ENCODE peak calls at places on chromosomes 1 and 21, in five cellular contexts. R is tibial nerve, E is GM23248, D is mesendoderm, P is thoracic aorta. W is an unnamed sample. For H3K4me1, the result is how much of the 10 kb centered on the place peaks cover.

GRCh38 chr1:175034775-175035174 is 11.6 kb upstream of the MRPS14 start:
- DNase-seq in P (no peak), D (no peak), E (no peak), R (no peak), W (no peak)

GRCh38 chr1:240831922-240832321 is 220.0 kb upstream of the GREM2 start:
- DNase-seq in D (no peak), P (no peak), R (no peak), E (peak), W (no peak)

GRCh38 chr1:67888707-67889106 is 55.4 kb upstream of the GNG12 start:
- DNase-seq in P (no peak), E (peak), D (peak), R (no peak), W (no peak)

GRCh38 chr1:24705260-24706073 is 39.8 kb upstream of the CLIC4 start:
- DNase-seq in P (no peak), D (peak), R (peak), E (peak), W (peak)

GRCh38 chr1:175377394-175377793 is 184.8 kb upstream of the KIAA0040 start:
- DNase-seq in D (no peak), E (no peak), R (no peak), P (no peak), W (no peak)

GRCh38 chr1:41374711-41375110 is 13.5 kb downstream of the FOXO6 start:
- DNase-seq in D (no peak), E (no peak), P (no peak), R (no peak), W (no peak)

GRCh38 chr1:116777831-116778830 is 23.9 kb downstream of the CD2 start:
- DNase-seq in D (no peak), E (peak), P (no peak), R (no peak), W (no peak)

GRCh38 chr1:77281491-77282186 is at the start of gene AK5:
- DNase-seq in P (no peak), R (no peak), E (peak), D (peak), W (peak)

GRCh38 chr1:39722495-39722894 is 16.2 kb upstream of the PPIE start:
- DNase-seq in P (no peak), D (no peak), E (peak), R (no peak), W (no peak)

GRCh38 chr1:4597020-4597419 is 57.4 kb upstream of the AJAP1 start:
- DNase-seq in P (no peak), D (no peak), E (no peak), R (no peak), W (no peak)

GRCh38 chr1:43348809-43349593 is 9.8 kb upstream of the CDC20 start:
- DNase-seq in R (peak), D (peak), E (peak), P (peak), W (peak)

GRCh38 chr1:172268237-172268636 is 152.2 kb upstream of the C1orf105 start:
- DNase-seq in R (no peak), D (no peak), P (no peak), E (peak), W (no peak)

GRCh38 chr1:98005326-98006010 is 84.6 kb upstream of the DPYD start:
- DNase-seq in R (no peak), E (peak), P (no peak), D (no peak), W (no peak)

GRCh38 chr1:156748670-156749428 is 2.6 kb downstream of the HDGF start:
- DNase-seq in E (peak), P (no peak), R (peak), D (peak), W (no peak)

GRCh38 chr1:224182057-224182865 is 779 bp upstream of the DEGS1 start:
- DNase-seq in R (no peak), D (no peak), P (no peak), E (no peak), W (no peak)

GRCh38 chr21:25845729-25846256 is 111.0 kb downstream of the GABPA start:
- DNase-seq in E (peak), D (no peak), R (no peak), P (no peak), W (no peak)

GRCh38 chr1:70855203-70855602 is 192.4 kb downstream of the PTGER3 start:
- DNase-seq in D (no peak), E (no peak), P (no peak), R (no peak), W (no peak)

GRCh38 chr21:22352088-22352487 is 1353.9 kb downstream of the NCAM2 start:
- DNase-seq in P (no peak), E (no peak), D (no peak), R (no peak), W (no peak)

GRCh38 chr1:34695580-34695979 is 59.3 kb upstream of the GJB5 start:
- DNase-seq in R (no peak), E (no peak), P (no peak), D (no peak), W (peak)

GRCh38 chr1:71667224-71667623 is 586.4 kb upstream of the ZRANB2 start:
- DNase-seq in P (no peak), D (no peak), R (peak), E (peak), W (no peak)

GRCh38 chr1:212012034-212012740 is 23.2 kb downstream of the INTS7 start:
- DNase-seq in E (peak), P (peak), D (peak), R (peak), W (peak)

GRCh38 chr1:29736582-29737188 is 500.4 kb downstream of the PTPRU start:
- DNase-seq in P (no peak), E (peak), R (peak), D (peak), W (no peak)

DNA sequence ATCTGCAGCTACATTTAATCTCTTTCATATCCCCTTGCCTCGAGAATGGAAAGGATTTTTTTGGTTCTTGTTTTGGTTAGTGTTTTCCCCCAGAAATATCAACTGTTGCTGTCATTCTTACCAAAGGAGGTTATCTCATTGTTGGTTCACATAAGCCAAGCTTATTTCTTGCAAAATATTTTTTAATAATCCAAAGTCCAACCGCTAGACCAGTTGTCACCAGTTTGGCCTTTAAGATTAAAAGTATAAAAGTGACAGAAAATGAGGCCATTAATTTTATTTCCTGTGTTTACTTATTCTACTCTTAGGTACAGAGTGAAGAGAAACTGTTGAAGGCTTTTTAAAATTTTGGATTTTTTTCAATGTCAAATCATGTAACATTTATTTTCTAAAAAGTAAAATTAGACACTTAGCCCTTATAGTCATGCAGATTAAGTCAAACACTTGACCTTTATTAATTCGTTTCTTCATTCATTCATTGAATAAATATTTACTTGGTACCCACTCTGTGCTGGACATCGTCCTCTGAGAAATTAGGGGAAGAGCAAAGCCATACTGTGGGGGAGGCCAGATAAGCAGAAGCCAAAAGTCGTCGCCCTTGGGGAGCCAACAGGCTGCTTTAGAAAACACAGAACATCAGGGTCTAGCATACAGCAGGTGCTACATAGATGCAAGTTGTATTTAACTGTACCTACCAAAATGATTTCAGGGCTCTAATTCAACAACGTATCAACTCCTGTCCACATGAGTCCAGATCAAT is 66.2 kb upstream of the PROX1 start:
- DNase-seq in R (no peak), D (no peak), E (no peak), P (no peak), W (no peak)
- H3K4me3 ChIP-seq in R (no peak), D (no peak), E (no peak), P (no peak), W (no peak)

GRCh38 chr1:227732586-227733308 is 2.4 kb downstream of the JMJD4 start:
- DNase-seq in E (no peak), R (no peak), P (no peak), D (no peak), W (no peak)
- H3K4me1 ChIP-seq in E (under half), R (half or more), P (half or more), D (under half), W (under half)

DNA sequence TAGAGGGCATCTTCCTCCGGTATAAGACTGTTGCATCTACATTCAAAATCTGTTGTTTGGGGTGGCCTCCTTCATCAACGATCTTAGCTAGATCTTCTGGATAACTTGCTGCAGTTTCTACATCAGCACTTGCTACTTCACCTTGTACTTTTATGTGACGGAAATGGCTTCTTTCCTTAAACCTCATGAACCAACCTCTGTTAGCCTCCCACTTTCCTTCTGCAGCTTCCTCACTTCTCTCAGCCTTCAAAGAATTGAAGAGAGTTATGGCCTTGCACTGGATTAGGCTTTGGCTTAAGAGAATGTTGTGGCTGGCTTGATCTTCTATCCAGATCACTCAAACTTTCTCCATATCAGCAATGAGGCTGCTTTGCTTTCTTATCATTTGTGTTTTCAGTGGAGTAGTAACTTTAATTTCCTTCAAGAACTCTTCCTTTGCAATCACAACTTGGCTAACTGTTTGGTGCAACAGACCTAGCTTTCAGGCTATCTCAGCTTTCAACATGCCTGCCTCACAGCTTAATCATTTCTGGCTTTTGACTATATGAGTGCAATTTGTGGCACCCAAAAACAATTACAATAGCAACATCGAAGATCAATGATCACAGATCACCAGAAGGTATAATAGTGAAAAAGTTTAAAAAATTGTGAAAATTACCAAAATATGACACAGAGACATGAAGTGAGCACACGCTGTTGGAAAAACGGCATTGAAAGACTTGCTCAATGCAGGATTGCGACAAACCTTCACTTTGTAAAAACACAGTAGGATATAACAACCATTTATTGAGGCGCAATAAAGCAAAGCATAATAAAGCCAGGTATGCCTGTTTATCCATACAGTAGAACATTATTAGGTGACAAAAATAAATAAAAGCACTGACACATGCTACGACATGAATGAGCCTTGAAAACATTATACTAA is 56.7 kb upstream of the GFI1 start:
- DNase-seq in P (no peak), R (no peak), D (no peak), E (no peak), W (no peak)
- H3K4me3 ChIP-seq in P (no peak), R (no peak), D (no peak), E (no peak), W (no peak)

GRCh38 chr1:15948600-15949452 is 27.1 kb downstream of the ZBTB17 start:
- DNase-seq in R (peak), P (peak), E (peak), D (peak), W (peak)
- H3K4me1 ChIP-seq in R (half or more), P (half or more), E (half or more), D (under half), W (half or more)

GRCh38 chr1:236556606-236557005 is 32.8 kb downstream of the LGALS8 start:
- DNase-seq in E (no peak), P (no peak), R (no peak), D (no peak), W (no peak)
- H3K4me3 ChIP-seq in E (no peak), P (no peak), R (no peak), D (no peak), W (no peak)

DNA sequence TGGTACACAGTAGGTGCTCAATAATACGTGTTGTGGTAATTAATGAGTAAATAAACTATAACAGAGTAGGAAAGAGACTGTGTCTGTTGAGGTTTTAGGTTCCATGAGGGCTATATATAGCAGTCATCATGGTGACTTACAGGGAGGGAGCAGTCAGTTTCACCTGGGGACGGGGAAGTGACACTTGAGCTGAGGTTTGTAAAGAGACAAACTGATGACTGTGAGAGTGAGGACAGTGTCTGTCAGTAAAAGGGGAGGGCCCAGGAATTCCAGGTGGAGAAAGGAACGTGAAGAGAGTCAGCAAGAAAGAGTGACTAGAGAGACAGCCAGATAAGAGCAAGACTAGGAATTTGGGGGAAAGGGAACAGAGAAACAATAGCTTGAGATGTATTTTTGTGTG is 30.2 kb downstream of the ABCA4 start:
- DNase-seq in D (peak), P (no peak), R (no peak), E (no peak), W (no peak)
- H3K4me1 ChIP-seq in D (under half), P (under half), R (under half), E (under half), W (under half)

GRCh38 chr1:87683557-87683956 is 354.9 kb downstream of the LMO4 start:
- DNase-seq in E (no peak), R (no peak), D (no peak), P (no peak), W (no peak)

GRCh38 chr1:87684194-87684593 is 355.5 kb downstream of the LMO4 start:
- DNase-seq in D (peak), P (no peak), R (no peak), E (peak), W (no peak)

GRCh38 chr1:87686137-87686490 is 357.4 kb downstream of the LMO4 start:
- DNase-seq in P (no peak), D (no peak), E (no peak), R (no peak), W (no peak)

GRCh38 chr1:87685366-87686136 is 356.9 kb downstream of the LMO4 start:
- DNase-seq in R (no peak), P (no peak), E (no peak), D (no peak), W (no peak)

GRCh38 chr1:87684786-87685185 is 356.1 kb downstream of the LMO4 start:
- DNase-seq in R (peak), D (no peak), P (no peak), E (peak), W (no peak)
- H3K4me3 ChIP-seq in R (peak), D (no peak), P (peak), E (peak), W (peak)

DNA sequence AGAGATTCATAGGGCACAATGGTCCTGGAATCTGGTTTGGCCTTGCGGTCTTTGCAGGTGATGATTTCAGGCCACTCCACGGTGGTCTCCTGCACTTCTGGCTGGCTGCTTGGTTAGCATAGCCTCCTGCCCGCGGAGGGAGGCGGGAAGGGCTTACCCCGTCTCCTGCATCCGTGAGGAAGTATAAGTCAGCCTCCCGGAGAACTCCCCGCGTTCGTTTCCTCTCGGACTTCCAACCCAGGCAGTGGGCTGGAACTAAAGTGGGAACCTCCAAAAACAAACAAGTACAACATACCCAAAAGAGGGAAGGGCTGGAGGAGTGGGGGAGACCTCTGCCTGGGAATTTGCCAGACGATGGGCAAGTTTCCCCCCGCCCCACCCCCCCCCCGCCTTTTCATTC is 942 bp upstream of the CCN1 start:
- DNase-seq in E (peak), P (no peak), R (peak), D (peak), W (no peak)
- H3K4me1 ChIP-seq in E (under half), P (under half), R (half or more), D (under half), W (under half)

DNA sequence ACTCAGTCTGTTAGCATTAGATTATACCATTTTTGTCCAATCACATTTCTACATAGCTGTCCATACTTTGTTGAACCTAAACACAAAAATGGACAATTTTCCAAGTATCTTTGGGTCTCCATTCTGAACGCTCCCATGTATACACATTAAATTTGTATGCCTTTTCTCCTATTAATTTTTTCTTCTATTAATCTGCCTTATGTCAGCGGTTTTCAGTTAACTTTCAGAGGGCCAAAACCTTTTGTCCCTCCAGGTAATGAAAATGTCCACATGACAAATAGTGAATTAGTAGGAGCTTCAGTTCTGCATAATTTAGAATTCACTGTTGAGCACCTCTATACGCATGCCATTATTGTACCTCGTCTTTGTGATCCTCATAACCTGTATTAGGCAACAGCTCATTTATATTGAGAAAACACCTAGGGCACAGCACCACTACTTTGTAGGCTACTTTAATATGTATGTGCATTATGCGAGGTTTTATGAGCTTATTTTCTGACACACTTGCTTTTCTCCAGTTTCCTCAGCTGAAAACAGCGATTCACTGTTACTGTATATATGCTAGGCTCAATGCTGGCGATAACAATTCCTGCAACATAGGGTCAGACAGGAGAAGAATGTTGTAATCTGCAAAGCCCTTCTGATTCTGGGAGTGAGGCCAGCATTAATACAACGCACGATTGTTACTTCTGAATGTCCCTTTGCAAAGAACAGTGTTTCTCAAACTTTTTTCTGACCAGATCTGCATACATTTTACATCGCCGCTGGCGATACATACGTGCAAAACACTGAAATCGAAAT is 1.1 kb upstream of the ABCD3 start:
- DNase-seq in P (no peak), R (peak), D (peak), E (peak), W (peak)
- H3K4me3 ChIP-seq in P (peak), R (peak), D (no peak), E (peak), W (peak)

GRCh38 chr1:160077496-160077895 is 3.8 kb upstream of the KCNJ9 start:
- DNase-seq in E (no peak), D (no peak), P (no peak), R (no peak), W (no peak)
- H3K4me1 ChIP-seq in E (under half), D (under half), P (under half), R (under half), W (under half)